ENCODE peak calls at places on chromosomes 6 and 20, in nine cellular contexts. A, U, K, W, J, H, Y, B and X are unnamed samples.

GRCh38 chr20:61766921-61767610 is 298.6 kb downstream of the TAF4 start:
- DNase-seq in K (no peak), Y (peak; percentile 47), J (no peak), H (peak; percentile 48), B (no peak), U (no peak), A (no peak), W (no peak), X (no peak)

GRCh38 chr6:66599541-66599940 is 892.5 kb upstream of the EYS start:
- DNase-seq in H (no peak), B (no peak), Y (no peak), J (no peak), U (no peak), K (no peak), W (no peak), A (no peak), X (no peak)

GRCh38 chr6:996271-996852 is 303.4 kb upstream of the EXOC2 start:
- DNase-seq in W (peak; percentile 26), H (no peak), A (no peak), J (no peak), B (no peak), U (no peak), Y (no peak), K (peak; percentile 27), X (no peak)

GRCh38 chr6:128179890-128180440 is 279.1 kb upstream of the THEMIS start:
- DNase-seq in U (no peak), Y (no peak), K (no peak), W (no peak), H (no peak), J (no peak), A (no peak), B (no peak), X (no peak)

GRCh38 chr6:149929422-149929821 is 6.5 kb upstream of the RAET1G start:
- DNase-seq in Y (no peak), H (no peak), K (no peak), W (no peak), A (no peak), J (no peak), U (no peak), B (no peak), X (no peak)

GRCh38 chr20:8299921-8300320 is 167.9 kb downstream of the PLCB1 start:
- DNase-seq in K (no peak), U (no peak), Y (no peak), B (no peak), A (peak; percentile 7), H (no peak), W (no peak), J (no peak), X (no peak)

GRCh38 chr6:28399370-28400121 is at the start of gene ZSCAN12:
- DNase-seq in K (peak; percentile 96), A (peak; percentile 91), U (peak; percentile 52), J (peak; percentile 85), H (peak; percentile 85), Y (peak; percentile 90), W (peak; percentile 78), B (peak; percentile 90), X (peak; percentile 82)

GRCh38 chr6:133206942-133207341 is 34.2 kb upstream of the EYA4 start:
- DNase-seq in K (no peak), B (no peak), H (no peak), Y (no peak), U (no peak), J (no peak), A (no peak), W (no peak), X (no peak)

GRCh38 chr20:24672181-24672880 is 202.9 kb downstream of the SYNDIG1 start:
- DNase-seq in B (no peak), K (no peak), A (no peak), U (no peak), W (no peak), Y (peak; percentile 49), H (peak; percentile 37), J (no peak), X (no peak)

GRCh38 chr20:51750037-51750769 is 18.0 kb downstream of the ATP9A start:
- DNase-seq in Y (peak; percentile 83), H (peak; percentile 84), J (peak; percentile 89), U (peak; percentile 24), B (no peak), A (peak; percentile 99), K (no peak), W (peak; percentile 87), X (peak; percentile 44)

GRCh38 chr20:36310215-36310981 is 4.3 kb downstream of the DLGAP4 start:
- DNase-seq in A (no peak), Y (peak; percentile 25), W (no peak), U (no peak), J (no peak), K (no peak), H (no peak), B (no peak), X (no peak)

GRCh38 chr6:83958250-83958685 is 75.3 kb upstream of the MRAP2 start:
- DNase-seq in Y (no peak), K (no peak), H (no peak), A (no peak), U (no peak), W (no peak), J (no peak), B (no peak), X (no peak)

GRCh38 chr6:161462148-161462547 is 188.3 kb upstream of the AGPAT4 start:
- DNase-seq in J (no peak), A (peak; percentile 7), H (no peak), U (no peak), Y (no peak), K (no peak), B (no peak), W (no peak), X (no peak)

GRCh38 chr6:167420858-167421766 is 96.2 kb downstream of the TTLL2 start:
- DNase-seq in U (no peak), J (peak; percentile 93), Y (peak; percentile 55), B (peak; percentile 32), H (no peak), A (peak; percentile 22), K (peak; percentile 81), W (peak; percentile 92), X (no peak)
- TF ChIP-seq POLR2A in U (no peak), J (peak; percentile 94), Y (peak; percentile 40), B (no peak), H (no peak), A (no peak), K (no peak), W (no peak), X (no peak)

DNA sequence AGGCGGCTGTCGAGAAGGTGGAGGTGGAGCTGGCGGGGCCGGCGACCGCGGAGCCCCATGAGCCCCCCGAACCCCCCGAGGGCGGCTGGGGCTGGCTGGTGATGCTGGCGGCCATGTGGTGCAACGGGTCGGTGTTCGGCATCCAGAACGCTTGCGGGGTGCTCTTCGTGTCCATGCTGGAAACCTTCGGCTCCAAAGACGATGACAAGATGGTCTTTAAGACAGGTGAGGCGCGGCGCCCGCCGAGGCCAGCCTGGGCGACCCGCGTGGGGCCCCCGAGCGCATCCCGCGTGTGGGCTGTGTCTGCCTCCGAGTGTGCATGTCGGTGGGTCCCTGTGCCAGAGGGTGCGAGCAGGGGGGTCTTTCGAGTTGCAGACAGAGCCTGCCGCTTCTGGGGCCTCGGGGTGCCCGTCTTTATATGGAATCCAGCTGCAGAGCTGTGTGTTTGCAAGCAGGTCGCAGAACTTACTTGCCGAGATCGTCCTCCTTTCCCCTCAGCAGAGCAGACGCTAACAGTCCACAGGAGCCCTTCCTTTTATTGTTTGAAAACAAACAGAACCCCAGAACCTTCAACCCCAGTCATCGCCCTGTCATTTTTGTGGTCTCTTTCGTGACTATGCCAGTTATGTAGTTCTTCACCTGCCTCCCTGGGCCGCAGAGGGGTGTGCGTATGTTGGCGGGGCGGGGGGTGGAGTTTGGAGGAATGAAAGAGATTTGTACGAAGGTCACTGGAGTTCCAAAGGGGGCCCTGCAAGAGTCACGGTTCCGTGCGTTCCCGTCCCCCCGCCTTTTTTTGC is 766 bp downstream of the SLC16A10 start:
- DNase-seq in J (peak; percentile 59), K (peak; percentile 87), W (peak; percentile 44), A (no peak), B (no peak), U (no peak), H (peak; percentile 60), Y (no peak), X (peak; percentile 19)
- TF ChIP-seq EP300 in J (no peak), K (no peak), W (no peak), A (no peak), B (no peak), U (no peak), H (no peak), Y (no peak), X (no peak)

GRCh38 chr6:34027939-34028441 is 117.9 kb downstream of the GRM4 start:
- DNase-seq in J (no peak), Y (no peak), U (no peak), A (no peak), H (no peak), W (no peak), B (no peak), K (peak; percentile 75), X (no peak)
- TF ChIP-seq CTCF in J (no peak), Y (no peak), U (peak; percentile 3), A (no peak), H (no peak), W (no peak), B (no peak), K (no peak), X (no peak)

DNA sequence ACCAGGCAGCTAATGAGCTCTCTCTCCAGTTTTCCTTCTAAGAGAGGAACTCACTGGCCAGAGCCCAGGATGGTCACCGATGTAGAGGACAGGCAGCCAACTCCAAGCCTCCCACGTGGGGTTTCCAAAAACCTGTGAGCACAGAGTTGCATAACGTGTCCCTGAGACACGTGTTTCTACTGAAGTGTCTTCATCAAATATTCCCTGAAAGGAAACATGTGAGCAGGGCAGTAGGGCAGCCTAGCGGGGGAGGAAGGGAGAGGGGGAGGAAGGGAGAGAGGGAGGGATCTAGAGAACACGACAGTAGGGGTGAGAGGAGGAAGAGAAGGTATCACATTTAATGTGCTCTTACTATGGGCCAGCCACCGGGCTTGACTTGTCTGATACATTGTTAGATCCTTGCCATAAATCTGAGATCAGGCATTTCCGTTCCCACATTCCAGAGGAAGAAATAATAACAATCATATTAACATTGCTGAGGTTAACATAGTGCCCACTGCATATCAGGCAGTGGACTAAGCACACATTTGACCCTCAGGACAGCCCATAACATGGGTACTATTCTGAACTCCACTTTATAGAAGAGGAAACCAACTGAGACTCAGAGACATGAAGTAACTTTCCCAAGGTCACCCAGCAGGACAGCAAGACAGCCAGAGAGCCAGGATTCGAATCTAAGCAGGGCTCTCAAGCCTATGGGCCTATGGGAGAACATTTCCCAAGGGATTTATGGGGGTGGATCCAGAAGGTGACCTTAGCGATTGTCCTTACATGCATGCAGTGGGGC is 4.5 kb upstream of the SYS1 start:
- DNase-seq in W (peak; percentile 58), Y (peak; percentile 98), U (peak; percentile 92), H (peak; percentile 88), J (peak; percentile 73), B (peak; percentile 51), A (no peak), K (no peak), X (peak; percentile 75)
- TF ChIP-seq POLR2A in W (no peak), Y (peak; percentile 42), U (no peak), H (no peak), J (peak; percentile 38), B (no peak), A (no peak), K (peak; percentile 66), X (no peak)

GRCh38 chr6:170057034-170057734 is 233.7 kb downstream of the DLL1 start:
- DNase-seq in U (no peak), W (peak; percentile 15), H (peak; percentile 52), J (peak; percentile 2), A (no peak), K (peak; percentile 29), Y (peak; percentile 57), B (no peak), X (no peak)
- TF ChIP-seq EP300 in U (no peak), W (no peak), H (no peak), J (no peak), A (no peak), K (no peak), Y (no peak), B (no peak), X (no peak)

GRCh38 chr6:38290133-38290801 is 349.5 kb downstream of the BTBD9 start:
- DNase-seq in A (no peak), H (no peak), K (no peak), B (no peak), J (no peak), W (no peak), Y (no peak), U (no peak), X (no peak)
- TF ChIP-seq CTCF in A (no peak), H (no peak), K (no peak), B (no peak), J (no peak), W (no peak), Y (no peak), U (no peak), X (no peak)